ENCODE peak calls at places on chromosome 20, in five cellular contexts. R is GM12891, I is breast epithelium, C is HL-60, E is transverse colon. K is an unnamed sample.

GRCh38 chr20:41003143-41003932 is 25.3 kb upstream of the TOP1 start:
- DNase-seq in R (no peak), I (peak), C (peak), E (peak), K (no peak)

GRCh38 chr20:5095931-5096330 is 23.8 kb downstream of the PCNA start:
- DNase-seq in R (no peak), I (no peak), C (no peak), E (no peak), K (no peak)

GRCh38 chr20:9412309-9412708 is 102.1 kb upstream of the LAMP5 start:
- DNase-seq in R (no peak), I (no peak), C (no peak), E (peak), K (no peak)

GRCh38 chr20:37238426-37238825 is 23.2 kb downstream of the GHRH start:
- DNase-seq in R (no peak), I (no peak), C (no peak), E (no peak), K (no peak)

GRCh38 chr20:57208198-57208597 is 58.2 kb downstream of the BMP7 start:
- DNase-seq in R (no peak), I (no peak), C (no peak), E (no peak), K (no peak)

GRCh38 chr20:11766961-11767360 is 150.7 kb upstream of the BTBD3 start:
- DNase-seq in R (no peak), I (no peak), C (no peak), E (no peak), K (no peak)

GRCh38 chr20:52321396-52321795 is 129.8 kb upstream of the ZFP64 start:
- DNase-seq in R (no peak), I (no peak), C (no peak), E (no peak), K (no peak)

GRCh38 chr20:5675103-5676091 is 74.8 kb upstream of the SHLD1 start:
- DNase-seq in R (no peak), I (no peak), C (peak), E (no peak), K (no peak)

GRCh38 chr20:32332614-32333013 is 25.5 kb upstream of the ASXL1 start:
- DNase-seq in R (no peak), I (no peak), C (no peak), E (peak), K (no peak)

GRCh38 chr20:22379472-22379871 is 204.9 kb downstream of the FOXA2 start:
- DNase-seq in R (no peak), I (no peak), C (no peak), E (no peak), K (no peak)

GRCh38 chr20:327041-327945 is 1.9 kb downstream of the SOX12 start:
- DNase-seq in R (peak), I (peak), C (peak), E (peak), K (no peak)

GRCh38 chr20:14189794-14190402 is 147.5 kb downstream of the FLRT3 start:
- DNase-seq in R (no peak), I (no peak), C (no peak), E (no peak), K (no peak)

GRCh38 chr20:36481380-36482043 is 59.8 kb upstream of the MYL9 start:
- DNase-seq in R (no peak), I (no peak), C (no peak), E (no peak), K (no peak)

GRCh38 chr20:56373942-56374341 is 15.2 kb downstream of the FAM210B start:
- DNase-seq in R (no peak), I (no peak), C (peak), E (no peak), K (no peak)

GRCh38 chr20:1324598-1325172 is 4.3 kb downstream of the SDCBP2 start:
- DNase-seq in R (no peak), I (no peak), C (no peak), E (no peak), K (no peak)

GRCh38 chr20:38217791-38218565 is 42.6 kb downstream of the KIAA1755 start:
- DNase-seq in R (no peak), I (no peak), C (no peak), E (peak), K (no peak)

GRCh38 chr20:31675828-31676533 is 38.3 kb downstream of the COX4I2 start:
- DNase-seq in R (no peak), I (no peak), C (peak), E (no peak), K (no peak)

GRCh38 chr20:7406671-7407070 is 533.6 kb downstream of the HAO1 start:
- DNase-seq in R (no peak), I (no peak), C (no peak), E (no peak), K (no peak)

GRCh38 chr20:12575352-12576095 is 433.2 kb upstream of the SPTLC3 start:
- DNase-seq in R (no peak), I (no peak), C (no peak), E (peak), K (peak)

GRCh38 chr20:58697201-58697866 is 4.7 kb downstream of the NPEPL1 start:
- DNase-seq in R (no peak), I (no peak), C (no peak), E (peak), K (no peak)

GRCh38 chr20:1626528-1627192 is 6.9 kb upstream of the SIRPB1 start:
- DNase-seq in R (no peak), I (no peak), C (peak), E (no peak), K (peak)

GRCh38 chr20:10318625-10319024 is 100.0 kb downstream of the SNAP25 start:
- DNase-seq in R (no peak), I (no peak), C (no peak), E (no peak), K (no peak)

GRCh38 chr20:56626367-56627121 is 2.6 kb upstream of the TFAP2C start:
- DNase-seq in R (peak), I (no peak), C (peak), E (peak), K (no peak)

GRCh38 chr20:46144626-46145025 is 26.5 kb downstream of the CD40 start:
- DNase-seq in R (no peak), I (no peak), C (no peak), E (no peak), K (no peak)

GRCh38 chr20:47777220-47777619 is 8.1 kb downstream of the SULF2 start:
- DNase-seq in R (no peak), I (no peak), C (no peak), E (no peak), K (no peak)

GRCh38 chr20:44010162-44010704 is 95.6 kb downstream of the TOX2 start:
- DNase-seq in R (no peak), I (no peak), C (no peak), E (no peak), K (no peak)

GRCh38 chr20:7195704-7196103 is 428.2 kb downstream of the BMP2 start:
- DNase-seq in R (no peak), I (no peak), C (no peak), E (no peak), K (no peak)

GRCh38 chr20:57264151-57264792 is 2.2 kb downstream of the BMP7 start:
- DNase-seq in R (no peak), I (no peak), C (no peak), E (no peak), K (no peak)

GRCh38 chr20:54139188-54139587 is 34.6 kb downstream of the CYP24A1 start:
- DNase-seq in R (no peak), I (no peak), C (no peak), E (no peak), K (no peak)

GRCh38 chr20:43963872-43964791 is 49.5 kb downstream of the TOX2 start:
- DNase-seq in R (no peak), I (no peak), C (peak), E (peak), K (no peak)

GRCh38 chr20:47020231-47020630 is 125.6 kb downstream of the EYA2 start:
- DNase-seq in R (no peak), I (no peak), C (no peak), E (no peak), K (no peak)

GRCh38 chr20:48155231-48155630 is 369.9 kb upstream of the SULF2 start:
- DNase-seq in R (no peak), I (no peak), C (no peak), E (no peak), K (no peak)

GRCh38 chr20:53265304-53265875 is 293.2 kb downstream of the TSHZ2 start:
- DNase-seq in R (no peak), I (no peak), C (no peak), E (no peak), K (no peak)

GRCh38 chr20:46758929-46759669 is 49.6 kb downstream of the SLC2A10 start:
- DNase-seq in R (no peak), I (no peak), C (no peak), E (no peak), K (no peak)

GRCh38 chr20:23287366-23288190 is 63.0 kb upstream of the NXT1 start:
- DNase-seq in R (no peak), I (no peak), C (no peak), E (no peak), K (no peak)

GRCh38 chr20:46293084-46293483 is 15.2 kb downstream of the CDH22 start:
- DNase-seq in R (no peak), I (no peak), C (peak), E (no peak), K (no peak)

GRCh38 chr20:2390971-2391675 is 10.4 kb downstream of the TGM6 start:
- DNase-seq in R (no peak), I (no peak), C (peak), E (no peak), K (no peak)

DNA sequence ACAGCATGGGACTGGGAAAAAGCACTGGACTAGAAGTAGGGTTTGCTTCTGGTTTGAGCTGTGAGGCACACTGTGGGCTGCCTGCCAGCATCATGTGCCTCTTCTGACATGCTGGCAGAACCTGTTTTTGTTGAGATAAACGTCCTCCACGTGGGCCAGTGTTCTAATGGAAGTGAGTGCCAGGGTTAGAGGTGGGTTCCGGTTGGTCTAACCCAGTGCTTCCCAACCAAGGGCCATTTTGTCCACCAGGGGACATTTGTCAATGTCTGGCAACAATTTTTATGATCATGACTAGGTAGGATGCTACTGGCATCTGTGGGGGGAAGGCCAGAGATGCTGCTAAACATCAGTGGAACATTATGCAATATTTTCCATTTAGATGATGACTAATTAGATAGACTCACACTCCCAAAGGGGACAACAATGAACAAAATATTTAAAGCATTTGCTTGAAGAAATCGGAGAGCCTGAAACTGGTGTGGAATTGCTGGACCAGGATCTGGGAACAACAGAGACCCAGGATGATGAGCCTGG is 7.8 kb upstream of the APMAP start:
- DNase-seq in R (no peak), I (peak), C (no peak), E (peak), K (no peak)
- TF ChIP-seq POLR2AphosphoS5 in R (no peak), I (peak), C (no peak), E (peak), K (peak)

DNA sequence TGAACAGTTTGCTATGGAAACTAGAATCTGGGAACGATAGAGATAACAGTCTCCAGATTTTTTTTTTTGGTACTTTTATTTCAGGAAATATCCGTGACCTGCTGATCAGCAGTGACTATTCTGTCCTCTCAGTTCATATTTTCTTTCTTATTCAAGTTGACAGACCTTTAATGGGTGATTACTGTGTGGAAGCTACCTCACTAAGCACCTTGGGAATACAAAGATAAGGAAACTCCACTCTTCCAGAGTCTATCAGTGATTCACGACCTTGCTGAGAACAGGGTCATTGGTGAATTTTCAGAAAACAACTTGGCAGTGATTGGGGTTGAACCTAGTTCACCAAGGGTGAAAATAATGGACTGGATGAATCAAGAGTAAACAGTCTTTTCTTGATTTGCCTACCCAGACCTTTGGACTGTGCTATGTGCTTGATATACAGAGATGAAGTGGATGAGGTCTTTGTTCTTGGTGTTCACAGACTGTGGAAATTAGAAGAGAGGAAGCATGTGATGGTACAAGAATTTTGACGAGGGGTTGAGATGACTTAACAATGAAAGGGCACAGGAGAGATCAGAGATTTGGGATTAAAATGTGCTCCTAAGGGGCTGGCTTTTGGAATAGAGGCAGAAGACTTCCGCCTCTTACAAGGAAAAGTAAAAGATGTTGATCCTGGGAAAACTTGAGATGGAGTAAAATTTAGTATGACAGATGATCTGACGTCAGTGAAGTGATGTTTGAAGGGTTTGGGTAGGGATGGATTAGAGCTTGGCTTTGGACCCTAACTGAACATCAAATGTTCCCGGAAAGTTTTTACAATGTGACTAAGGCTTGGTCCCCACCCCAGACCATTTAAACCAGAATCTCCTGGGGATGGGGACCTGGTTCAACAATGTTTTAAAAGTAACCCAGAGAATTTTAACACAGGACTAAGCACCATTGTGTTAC is 1.2 kb downstream of the KAT14 start:
- DNase-seq in R (no peak), I (no peak), C (no peak), E (no peak), K (no peak)
- TF ChIP-seq POLR2AphosphoS5 in R (no peak), I (no peak), C (no peak), E (no peak), K (no peak)

DNA sequence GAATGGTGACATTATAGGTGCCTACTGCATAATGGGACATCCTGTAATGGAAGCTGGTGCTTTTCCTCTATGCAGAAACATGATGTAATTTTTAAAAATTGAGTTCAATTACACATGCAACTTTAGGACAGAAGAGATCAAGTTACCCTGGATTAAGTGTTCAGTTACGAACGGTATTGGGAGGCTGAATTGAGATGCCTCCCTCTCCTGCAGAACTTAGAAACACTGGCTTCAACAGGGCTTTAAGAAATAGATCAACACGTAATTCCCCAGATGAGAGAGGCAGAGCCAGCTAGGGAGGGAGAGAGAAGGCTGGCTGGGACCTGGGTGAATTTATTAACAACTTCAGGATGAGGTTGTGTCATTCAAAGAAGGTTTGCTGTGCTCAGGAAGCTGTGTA is 232.8 kb downstream of the CDH26 start:
- DNase-seq in R (no peak), I (no peak), C (no peak), E (no peak), K (no peak)
- TF ChIP-seq POLR2AphosphoS5 in R (no peak), I (no peak), C (no peak), E (no peak), K (no peak)

GRCh38 chr20:3818155-3819151 is 1.9 kb upstream of the AP5S1 start:
- DNase-seq in R (no peak), I (peak), C (peak), E (peak), K (no peak)
- TF ChIP-seq POLR2AphosphoS5 in R (no peak), I (no peak), C (no peak), E (no peak), K (peak)

GRCh38 chr20:62244644-62245108 is 6.4 kb downstream of the OSBPL2 start:
- DNase-seq in R (no peak), I (no peak), C (no peak), E (no peak), K (no peak)
- TF ChIP-seq POLR2AphosphoS5 in R (no peak), I (no peak), C (no peak), E (no peak), K (no peak)

GRCh38 chr20:34364013-34364382 is 925 bp downstream of the ITCH start:
- DNase-seq in R (no peak), I (no peak), C (peak), E (no peak), K (no peak)

GRCh38 chr20:34363062-34364012 is at the start of gene ITCH:
- DNase-seq in R (peak), I (peak), C (peak), E (peak), K (peak)

GRCh38 chr20:34368547-34368946 is 5.5 kb downstream of the ITCH start:
- DNase-seq in R (no peak), I (no peak), C (no peak), E (no peak), K (no peak)

GRCh38 chr20:34367155-34367554 is 4.1 kb downstream of the ITCH start:
- DNase-seq in R (no peak), I (no peak), C (no peak), E (no peak), K (no peak)

DNA sequence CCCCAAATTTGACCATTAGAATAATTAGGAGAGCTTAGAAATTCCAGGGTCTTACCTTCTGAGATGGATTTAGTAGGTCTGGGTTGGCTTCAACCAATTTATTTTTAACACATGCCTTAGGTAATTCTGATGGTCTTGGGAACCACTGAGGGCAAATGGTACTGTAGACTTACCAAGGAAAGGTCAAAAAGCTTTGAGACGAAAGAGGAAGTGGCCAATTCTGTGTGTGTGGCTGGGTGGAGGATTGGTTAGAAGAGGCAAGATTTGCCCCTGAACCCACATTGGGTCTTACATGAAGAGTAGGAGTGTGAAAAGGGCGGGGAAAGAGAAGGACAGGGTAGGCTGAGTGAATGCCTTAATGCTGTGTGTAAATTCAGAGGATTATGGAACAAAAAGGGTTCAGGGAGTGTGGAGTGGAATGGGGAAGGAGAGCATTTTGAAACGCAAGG is 2.7 kb downstream of the ITCH start:
- DNase-seq in R (peak), I (no peak), C (peak), E (no peak), K (no peak)
- TF ChIP-seq POLR2AphosphoS5 in R (no peak), I (no peak), C (peak), E (no peak), K (no peak)

GRCh38 chr20:50192364-50193168 is 1.9 kb downstream of the CEBPB start:
- DNase-seq in R (peak), I (peak), C (peak), E (peak), K (no peak)
- TF ChIP-seq POLR2AphosphoS5 in R (no peak), I (peak), C (peak), E (peak), K (peak)

GRCh38 chr20:4084096-4084495 is 68.7 kb upstream of the RNF24 start:
- DNase-seq in R (no peak), I (peak), C (no peak), E (no peak), K (no peak)

GRCh38 chr20:4083103-4083864 is 67.9 kb upstream of the RNF24 start:
- DNase-seq in R (no peak), I (peak), C (no peak), E (no peak), K (no peak)

GRCh38 chr20:4081396-4081795 is 66.0 kb upstream of the RNF24 start:
- DNase-seq in R (no peak), I (no peak), C (no peak), E (no peak), K (no peak)

GRCh38 chr20:4084721-4085120 is 69.4 kb upstream of the RNF24 start:
- DNase-seq in R (no peak), I (peak), C (no peak), E (no peak), K (no peak)

DNA sequence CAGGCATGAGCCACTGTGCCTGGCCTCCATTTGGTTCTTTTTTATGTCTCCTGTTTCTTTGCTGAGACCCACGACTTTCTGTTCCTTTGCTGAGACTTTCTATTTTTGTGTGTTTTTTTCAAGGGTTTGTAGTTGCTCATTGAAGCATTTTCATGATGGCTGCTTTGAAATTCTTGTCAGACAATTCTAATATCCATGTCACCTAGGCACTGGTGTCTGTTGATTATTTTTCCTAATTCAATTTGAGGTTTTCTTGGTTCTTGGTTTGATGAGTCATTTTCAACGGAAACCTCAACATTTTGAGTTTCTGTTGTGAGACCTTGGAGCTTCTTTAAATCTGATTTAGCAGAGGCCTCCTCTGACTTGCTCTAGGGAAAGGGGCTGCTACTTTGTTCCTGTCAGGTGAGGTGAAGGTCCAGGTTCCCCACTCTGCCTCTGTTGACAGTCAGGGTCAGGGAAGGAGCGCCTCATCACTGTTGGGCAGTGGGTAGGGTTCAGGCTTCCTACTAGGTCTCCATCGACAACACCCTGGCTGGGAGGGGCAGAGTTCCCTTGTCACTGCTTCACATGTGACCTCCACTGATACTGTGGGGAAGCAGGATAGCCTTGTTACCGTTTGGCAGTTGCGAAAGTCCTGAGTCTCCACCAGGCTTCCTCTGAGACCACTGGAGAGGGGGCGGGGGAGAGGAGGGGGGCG is 67.2 kb upstream of the RNF24 start:
- DNase-seq in R (no peak), I (peak), C (peak), E (peak), K (no peak)
- TF ChIP-seq POLR2AphosphoS5 in R (no peak), I (peak), C (peak), E (no peak), K (peak)

K was measured in esophagus muscularis mucosa.